ENCODE peak calls at places on chromosomes 6 and 20, in eight cellular contexts. O is A549, G is HCT116, N is GM12878, U is GM23338, A is SK-N-SH, L is K562, B is HepG2. C is an unnamed sample.

GRCh38 chr20:25398363-25399037 is 7.9 kb upstream of the ABHD12 start:
- DNase-seq in O (no peak), G (no peak), N (no peak), U (no peak), A (no peak), L (no peak), B (peak; percentile 34), C (no peak)

GRCh38 chr6:166602928-166603690 is 16.6 kb upstream of the RAMACL start:
- DNase-seq in O (no peak), G (no peak), N (no peak), U (no peak), A (no peak), L (no peak), B (no peak), C (no peak)

GRCh38 chr20:57795347-57795697 is 85.5 kb upstream of the PMEPA1 start:
- DNase-seq in O (no peak), G (no peak), N (no peak), U (no peak), A (no peak), L (no peak), B (peak; percentile 39), C (no peak)

GRCh38 chr6:111750753-111751684 is 122.2 kb downstream of the FYN start:
- DNase-seq in O (no peak), G (no peak), N (no peak), U (peak; percentile 92), A (no peak), L (no peak), B (no peak), C (no peak)

GRCh38 chr20:47809561-47809960 is 24.3 kb upstream of the SULF2 start:
- DNase-seq in O (no peak), G (no peak), N (no peak), U (no peak), A (peak; percentile 60), L (no peak), B (no peak), C (no peak)

GRCh38 chr6:29626948-29627761 is 5.8 kb downstream of the GABBR1 start:
- DNase-seq in O (no peak), G (no peak), N (no peak), U (no peak), A (peak; percentile 67), L (no peak), B (no peak), C (no peak)

GRCh38 chr6:106413722-106414121 is 53.2 kb downstream of the CRYBG1 start:
- DNase-seq in O (no peak), G (no peak), N (no peak), U (no peak), A (no peak), L (no peak), B (no peak), C (no peak)

GRCh38 chr6:35014341-35014740 is 125.3 kb downstream of the ANKS1A start:
- DNase-seq in O (no peak), G (no peak), N (no peak), U (no peak), A (no peak), L (no peak), B (no peak), C (no peak)

GRCh38 chr6:134753001-134753400 is 196.9 kb downstream of the ALDH8A1 start:
- DNase-seq in O (no peak), G (no peak), N (no peak), U (no peak), A (no peak), L (no peak), B (no peak), C (no peak)

GRCh38 chr6:25556516-25556915 is 95.5 kb upstream of the SCGN start:
- DNase-seq in O (peak; percentile 15), G (peak; percentile 71), N (peak; percentile 28), U (peak; percentile 89), A (peak; percentile 36), L (peak; percentile 50), B (peak; percentile 65), C (peak; percentile 64)

GRCh38 chr6:2659882-2660281 is 90.8 kb downstream of the MYLK4 start:
- DNase-seq in O (no peak), G (no peak), N (no peak), U (no peak), A (no peak), L (no peak), B (no peak), C (peak; percentile 22)

GRCh38 chr6:92892626-92893025 is 526.7 kb downstream of the EPHA7 start:
- DNase-seq in O (no peak), G (no peak), N (no peak), U (no peak), A (no peak), L (no peak), B (no peak), C (no peak)

GRCh38 chr6:28137458-28138020 is 4.1 kb upstream of the ZKSCAN8 start:
- DNase-seq in O (no peak), G (no peak), N (peak; percentile 62), U (no peak), A (no peak), L (no peak), B (no peak), C (no peak)

GRCh38 chr20:58659841-58660240 is 8.8 kb downstream of the STX16 start:
- DNase-seq in O (no peak), G (no peak), N (no peak), U (peak; percentile 48), A (no peak), L (no peak), B (no peak), C (no peak)

DNA sequence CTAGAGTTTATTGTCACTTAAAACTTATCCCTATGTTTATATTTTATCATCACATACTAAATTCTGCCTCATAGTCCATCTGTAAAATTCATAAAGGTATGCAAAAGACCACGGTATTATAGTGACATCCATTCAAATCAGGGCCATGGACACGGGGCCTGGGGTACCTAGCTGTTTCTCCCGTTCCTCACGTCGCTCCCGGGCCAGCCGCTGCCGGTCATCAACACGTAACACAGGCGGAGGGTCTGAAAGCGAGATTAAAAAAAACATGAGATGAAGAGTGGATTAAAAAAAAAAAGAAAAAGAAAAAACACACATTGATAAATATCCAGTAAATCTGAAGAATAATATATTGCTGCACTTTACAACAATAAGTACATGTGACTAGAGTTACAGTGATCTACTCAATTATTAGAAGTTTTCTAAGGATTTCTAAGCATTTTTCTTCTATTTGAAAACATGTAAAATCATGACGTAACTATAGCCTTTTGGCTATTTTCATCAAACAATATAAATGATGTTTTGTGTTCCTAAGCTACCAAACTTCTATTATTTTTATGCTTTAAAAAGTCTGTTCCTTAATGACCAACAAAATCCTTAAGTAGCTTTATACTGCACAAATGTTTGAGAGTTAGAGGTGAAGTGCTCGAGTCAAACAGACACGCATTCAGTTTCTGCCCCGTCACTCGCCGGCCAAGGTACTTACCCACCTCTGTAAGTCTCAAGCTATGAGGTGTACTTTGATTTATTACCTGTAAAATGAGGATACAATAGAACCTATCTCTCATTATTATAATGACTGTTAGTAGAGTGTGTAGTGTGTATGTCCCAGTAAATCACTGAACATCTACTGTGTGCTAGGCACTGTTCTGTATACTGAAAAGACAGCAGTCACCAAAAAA is 122.1 kb upstream of the BCLAF1 start:
- DNase-seq in O (no peak), G (no peak), N (no peak), U (no peak), A (no peak), L (no peak), B (no peak), C (no peak)
- TF ChIP-seq REST in O (no peak), G (no peak), N (no peak), U (no peak), A (no peak), L (no peak), B (no peak), C (no peak)

DNA sequence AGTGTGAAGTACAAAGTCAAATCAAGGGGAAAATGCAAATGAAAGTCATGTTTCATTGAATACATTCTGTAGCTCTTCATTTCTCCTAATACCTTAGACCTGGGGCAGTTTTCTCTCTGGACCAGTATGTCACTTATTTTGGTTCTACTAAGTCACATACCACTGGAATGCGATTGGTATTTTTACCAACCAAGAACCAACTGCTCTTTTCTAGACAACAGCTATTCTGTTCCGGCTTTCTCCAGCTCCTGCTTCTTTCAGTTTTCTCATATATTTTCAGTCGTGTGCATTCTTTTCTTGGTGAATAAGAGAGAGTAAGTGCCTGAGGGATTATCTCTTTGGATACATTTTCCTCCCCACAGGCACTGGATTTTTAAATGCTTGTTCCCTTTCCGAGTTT is 39.2 kb upstream of the SPACA1 start:
- DNase-seq in O (no peak), G (no peak), N (no peak), U (no peak), A (no peak), L (no peak), B (no peak), C (peak; percentile 8)
- H3K4me3 ChIP-seq in O (peak overlapping the region; percentile 17), G (no peak overlapping the region), N (no peak overlapping the region), U (no peak overlapping the region), A (no peak overlapping the region), L (no peak overlapping the region), B (no peak overlapping the region), C (no peak overlapping the region)

DNA sequence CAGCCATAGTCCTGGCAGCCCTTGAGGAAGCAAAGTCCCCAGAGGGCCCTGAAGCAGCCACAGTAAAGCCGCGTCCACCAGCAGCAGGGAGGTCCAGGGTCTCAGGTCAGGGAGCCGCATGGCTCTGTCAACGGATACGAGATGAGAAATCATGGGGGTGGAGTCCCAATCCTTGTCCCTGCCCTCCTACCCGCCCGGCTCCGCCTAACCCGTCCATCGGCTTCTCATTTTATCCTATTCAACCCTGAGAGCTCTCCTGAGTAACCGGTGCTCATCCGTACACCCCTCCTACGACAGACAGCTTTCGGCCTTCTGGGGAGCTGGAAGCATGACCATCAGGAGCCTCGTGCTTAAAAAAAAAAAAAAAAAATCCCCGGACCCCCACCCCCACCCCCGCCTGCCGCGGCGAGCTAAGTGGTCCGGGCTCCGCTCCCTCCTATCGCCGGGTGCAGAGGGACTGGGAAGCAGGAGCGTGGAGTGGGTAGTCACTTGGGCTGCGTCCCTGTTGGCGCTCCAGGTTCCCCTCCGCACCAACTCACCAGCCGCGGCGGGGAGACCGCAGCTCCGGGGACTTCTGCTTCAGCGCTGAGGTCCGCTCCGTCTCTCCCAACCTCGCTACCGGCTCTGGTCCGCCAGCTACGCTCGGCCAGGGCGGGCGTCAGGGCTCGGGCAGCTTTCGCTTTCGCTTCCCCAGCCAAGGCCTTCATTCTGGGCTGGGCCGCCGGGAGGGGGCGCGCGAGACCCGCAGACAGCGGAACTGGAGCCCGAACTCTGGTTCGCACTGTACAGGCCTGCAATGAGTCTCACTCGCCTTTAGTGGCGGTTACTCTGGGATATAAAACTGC is at the start of gene TAP2:
- DNase-seq in O (peak; percentile 90), G (peak; percentile 79), N (no peak), U (peak; percentile 95), A (peak; percentile 95), L (peak; percentile 97), B (peak; percentile 89), C (peak; percentile 63)
- H3K4me1 ChIP-seq in O (peaks cover 8% of the 10 kb centered on the region), G (peaks cover 20% of the 10 kb centered on the region), N (peaks cover 60% of the 10 kb centered on the region), U (peaks cover 16% of the 10 kb centered on the region), A (no peaks in the 10 kb centered on the region), L (peaks cover 9% of the 10 kb centered on the region), B (peaks cover 24% of the 10 kb centered on the region), C (peaks cover 9% of the 10 kb centered on the region)

DNA sequence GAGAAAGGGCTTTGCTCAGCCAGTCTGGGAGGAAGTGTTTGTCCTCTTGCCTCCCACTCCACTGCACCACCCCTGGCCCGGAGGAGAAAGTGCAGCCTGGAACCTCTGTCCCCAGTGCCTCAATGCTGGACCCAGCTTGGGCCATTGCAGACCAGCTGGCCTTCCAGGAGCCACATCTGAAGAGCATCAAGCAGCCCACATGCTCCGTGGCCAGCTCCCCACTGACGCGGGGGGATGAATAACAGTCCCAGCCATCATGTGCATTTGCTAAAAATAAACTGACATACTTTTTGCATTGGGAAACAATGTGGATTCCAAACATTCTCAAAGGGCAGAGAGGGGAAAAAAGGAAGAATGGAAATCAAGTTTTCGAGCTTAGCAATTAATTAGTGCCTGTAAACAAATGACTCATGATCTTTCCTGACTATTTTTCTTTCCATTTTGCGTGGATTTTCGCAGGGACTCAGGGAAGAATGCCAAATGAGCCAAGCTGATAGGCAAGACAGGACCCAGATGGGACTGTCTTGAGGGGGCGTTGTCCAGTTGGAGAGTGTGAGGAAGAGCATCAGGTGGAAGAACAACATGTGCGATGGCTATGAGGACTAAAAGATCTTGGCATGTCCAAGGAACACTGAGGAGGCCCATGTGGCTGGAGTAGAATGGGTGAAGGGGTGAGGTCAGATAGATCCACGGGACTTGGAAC is 34.1 kb downstream of the CEBPB start:
- DNase-seq in O (no peak), G (no peak), N (no peak), U (peak; percentile 47), A (no peak), L (peak; percentile 31), B (no peak), C (no peak)
- TF ChIP-seq REST in O (no peak), G (no peak), N (no peak), U (no peak), A (no peak), L (no peak), B (no peak), C (no peak)

C was measured in Panc1.